ENCODE peak calls at places on chromosomes 5 and 9, in four cellular contexts. P is GM04504; N is stimulated activated naive B cell treated with anti-CD40 and anti-IgM and Interleukin-4, amounts not matched to agents 10 μg/mL and 1 μg/mL and 100 μg/mL, for 72 hours; W is GM04503. U is an unnamed sample.

GRCh38 chr5:32520995-32521394 is 64.4 kb upstream of the SUB1 start:
- DNase-seq in P (no peak), N (no peak), W (no peak), U (no peak)

GRCh38 chr5:28281381-28281780 is 1243.0 kb upstream of the CDH9 start:
- DNase-seq in P (no peak), N (no peak), W (no peak), U (no peak)

GRCh38 chr5:96662725-96663513 is 743 bp downstream of the CAST start:
- DNase-seq in P (peak), N (peak), W (no peak), U (no peak)

GRCh38 chr5:86679529-86679928 is 61.8 kb downstream of the COX7C start:
- DNase-seq in P (peak), N (no peak), W (peak), U (no peak)

GRCh38 chr9:91951944-91952520 is 2.0 kb upstream of the ROR2 start:
- DNase-seq in P (no peak), N (no peak), W (no peak), U (no peak)

GRCh38 chr9:124869986-124870560 is 8.1 kb downstream of the ARPC5L start:
- DNase-seq in P (no peak), N (peak), W (no peak), U (peak)

GRCh38 chr5:138274189-138274853 is at the start of gene GFRA3:
- DNase-seq in P (no peak), N (no peak), W (no peak), U (no peak)

GRCh38 chr9:106557996-106558667 is 304.8 kb upstream of the ZNF462 start:
- DNase-seq in P (no peak), N (no peak), W (no peak), U (no peak)

GRCh38 chr9:132756214-132756799 is 86.0 kb downstream of the GTF3C4 start:
- DNase-seq in P (no peak), N (no peak), W (no peak), U (no peak)

GRCh38 chr5:79850941-79851693 is 139.9 kb downstream of the MTX3 start:
- DNase-seq in P (no peak), N (no peak), W (no peak), U (no peak)

GRCh38 chr5:160083501-160083900 is 35.7 kb downstream of the PWWP2A start:
- DNase-seq in P (no peak), N (no peak), W (no peak), U (no peak)